ENCODE peak calls at places on chromosomes 13 and 19, in seven cellular contexts. One of them, this sample, is unnamed.

GRCh38 chr13:73335226-73335625 is 276.4 kb downstream of the KLF5 start:
- DNase-seq in suprapubic skin: no peak
- DNase-seq in fibroblast of lung: peak; percentile 67
- DNase-seq in NCI-H524: peak; percentile 1
- DNase-seq in neural progenitor cell: no peak
- DNase-seq in heart left ventricle: no peak
- DNase-seq in stimulated activated CD8-positive, alpha-beta memory T cell treated with anti-CD3 and anti-CD28 coated beads, Interleukin-12 subunit alpha, Interleukin-12 subunit beta, amount 100 ng/mL, for 4 hours: no peak
- DNase-seq in this sample: peak; percentile 65

GRCh38 chr19:4754248-4754647 is 30.6 kb upstream of the DPP9 start:
- DNase-seq in suprapubic skin: no peak
- DNase-seq in fibroblast of lung: peak; percentile 21
- DNase-seq in NCI-H524: peak; percentile 82
- DNase-seq in neural progenitor cell: no peak
- DNase-seq in heart left ventricle: no peak
- DNase-seq in stimulated activated CD8-positive, alpha-beta memory T cell treated with anti-CD3 and anti-CD28 coated beads, Interleukin-12 subunit alpha, Interleukin-12 subunit beta, amount 100 ng/mL, for 4 hours: no peak
- DNase-seq in this sample: peak; percentile 13

GRCh38 chr19:12564016-12564664 is 12.9 kb upstream of the ZNF564 start:
- DNase-seq in suprapubic skin: peak; percentile 92
- DNase-seq in fibroblast of lung: peak; percentile 89
- DNase-seq in NCI-H524: peak; percentile 78
- DNase-seq in neural progenitor cell: peak; percentile 87
- DNase-seq in heart left ventricle: peak; percentile 92
- DNase-seq in stimulated activated CD8-positive, alpha-beta memory T cell treated with anti-CD3 and anti-CD28 coated beads, Interleukin-12 subunit alpha, Interleukin-12 subunit beta, amount 100 ng/mL, for 4 hours: peak; percentile 73
- DNase-seq in this sample: peak; percentile 88

GRCh38 chr13:74325106-74325505 is 190.9 kb upstream of the KLF12 start:
- DNase-seq in suprapubic skin: no peak
- DNase-seq in fibroblast of lung: peak; percentile 82
- DNase-seq in NCI-H524: no peak
- DNase-seq in neural progenitor cell: no peak
- DNase-seq in heart left ventricle: no peak
- DNase-seq in stimulated activated CD8-positive, alpha-beta memory T cell treated with anti-CD3 and anti-CD28 coated beads, Interleukin-12 subunit alpha, Interleukin-12 subunit beta, amount 100 ng/mL, for 4 hours: no peak
- DNase-seq in this sample: peak; percentile 87

GRCh38 chr13:91162180-91162579 is 185.3 kb upstream of the MIR17HG start:
- DNase-seq in suprapubic skin: no peak
- DNase-seq in fibroblast of lung: no peak
- DNase-seq in NCI-H524: no peak
- DNase-seq in neural progenitor cell: peak; percentile 21
- DNase-seq in heart left ventricle: no peak
- DNase-seq in stimulated activated CD8-positive, alpha-beta memory T cell treated with anti-CD3 and anti-CD28 coated beads, Interleukin-12 subunit alpha, Interleukin-12 subunit beta, amount 100 ng/mL, for 4 hours: no peak
- DNase-seq in this sample: no peak

GRCh38 chr13:90420683-90421082 is 926.8 kb upstream of the MIR17HG start:
- DNase-seq in suprapubic skin: no peak
- DNase-seq in fibroblast of lung: peak; percentile 9
- DNase-seq in NCI-H524: no peak
- DNase-seq in neural progenitor cell: no peak
- DNase-seq in heart left ventricle: no peak
- DNase-seq in stimulated activated CD8-positive, alpha-beta memory T cell treated with anti-CD3 and anti-CD28 coated beads, Interleukin-12 subunit alpha, Interleukin-12 subunit beta, amount 100 ng/mL, for 4 hours: no peak
- DNase-seq in this sample: peak; percentile 13

GRCh38 chr19:57641715-57642234 is 8.8 kb downstream of the ZNF211 start:
- DNase-seq in suprapubic skin: no peak
- DNase-seq in fibroblast of lung: peak; percentile 8
- DNase-seq in NCI-H524: no peak
- DNase-seq in neural progenitor cell: no peak
- DNase-seq in heart left ventricle: no peak
- DNase-seq in stimulated activated CD8-positive, alpha-beta memory T cell treated with anti-CD3 and anti-CD28 coated beads, Interleukin-12 subunit alpha, Interleukin-12 subunit beta, amount 100 ng/mL, for 4 hours: no peak
- DNase-seq in this sample: no peak

GRCh38 chr19:3857449-3858003 is 11.3 kb downstream of the ZFR2 start:
- DNase-seq in suprapubic skin: no peak
- DNase-seq in fibroblast of lung: no peak
- DNase-seq in NCI-H524: peak; percentile 55
- DNase-seq in neural progenitor cell: no peak
- DNase-seq in heart left ventricle: no peak
- DNase-seq in stimulated activated CD8-positive, alpha-beta memory T cell treated with anti-CD3 and anti-CD28 coated beads, Interleukin-12 subunit alpha, Interleukin-12 subunit beta, amount 100 ng/mL, for 4 hours: no peak
- DNase-seq in this sample: no peak

GRCh38 chr13:110257408-110257807 is 49.5 kb downstream of the COL4A1 start:
- DNase-seq in suprapubic skin: no peak
- DNase-seq in fibroblast of lung: no peak
- DNase-seq in NCI-H524: no peak
- DNase-seq in neural progenitor cell: no peak
- DNase-seq in heart left ventricle: no peak
- DNase-seq in stimulated activated CD8-positive, alpha-beta memory T cell treated with anti-CD3 and anti-CD28 coated beads, Interleukin-12 subunit alpha, Interleukin-12 subunit beta, amount 100 ng/mL, for 4 hours: no peak
- DNase-seq in this sample: no peak

This sample was measured in IMR-90.